ENCODE peak calls at places on chromosomes 5 and 9, in four cellular contexts. E is left lung, V is IMR-90, U is right cardiac atrium. S is an unnamed sample.
A peak's percentile ranks its signal among the peaks of the same experiment; 100 is the strongest.

GRCh38 chr5:82406200-82406773 is 128.1 kb upstream of the RPS23 start:
- DNase-seq in E (no peak), V (peak; percentile 68), U (no peak), S (peak; percentile 93)

GRCh38 chr5:156259618-156260017 is 67.3 kb upstream of the SGCD start:
- DNase-seq in V (no peak), E (no peak), U (no peak), S (no peak)

GRCh38 chr5:150017606-150018005 is 17.1 kb downstream of the HMGXB3 start:
- DNase-seq in V (peak; percentile 66), U (no peak), E (no peak), S (peak; percentile 48)

GRCh38 chr9:78769684-78770083 is 472.8 kb downstream of the PSAT1 start:
- DNase-seq in V (no peak), U (no peak), E (no peak), S (no peak)

GRCh38 chr9:69319324-69320040 is 5.5 kb upstream of the ENTREP1 start:
- DNase-seq in V (no peak), U (no peak), E (no peak), S (no peak)

GRCh38 chr5:62621280-62621679 is 42.7 kb downstream of the LRRC70 start:
- DNase-seq in U (no peak), E (no peak), V (no peak), S (no peak)

GRCh38 chr5:125316913-125317545 is 570.6 kb upstream of the ZNF608 start:
- DNase-seq in V (no peak), E (no peak), U (no peak), S (no peak)

GRCh38 chr9:135479469-135480052 is at the start of gene PPP1R26:
- DNase-seq in V (no peak), U (peak; percentile 79), E (no peak), S (no peak)

GRCh38 chr5:112293587-112293986 is 125.5 kb downstream of the EPB41L4A start:
- DNase-seq in V (no peak), E (no peak), U (no peak), S (no peak)

GRCh38 chr9:69040646-69041045 is 5.1 kb downstream of the FXN start:
- DNase-seq in E (no peak), U (no peak), V (no peak), S (no peak)

GRCh38 chr9:80061096-80061495 is 489.3 kb downstream of the TLE4 start:
- DNase-seq in E (no peak), V (peak; percentile 25), U (no peak), S (peak; percentile 44)

GRCh38 chr5:3597002-3597726 is 1.5 kb downstream of the IRX1 start:
- DNase-seq in U (no peak), V (no peak), E (no peak), S (no peak)

GRCh38 chr9:121360975-121361374 is 9.1 kb downstream of the STOM start:
- DNase-seq in U (no peak), E (no peak), V (peak; percentile 92), S (peak; percentile 83)

GRCh38 chr5:443239-444151 is 519 bp downstream of the EXOC3 start:
- DNase-seq in U (no peak), E (no peak), V (no peak), S (no peak)

GRCh38 chr5:138949988-138950387 is 74.9 kb upstream of the LRRTM2 start:
- DNase-seq in V (no peak), U (no peak), E (no peak), S (no peak)

GRCh38 chr5:28703651-28704260 is 1665.4 kb upstream of the CDH9 start:
- DNase-seq in E (no peak), V (no peak), U (no peak), S (no peak)

GRCh38 chr5:111863801-111864200 is 106.8 kb upstream of the NREP start:
- DNase-seq in U (no peak), E (no peak), V (peak; percentile 56), S (peak; percentile 45)

DNA sequence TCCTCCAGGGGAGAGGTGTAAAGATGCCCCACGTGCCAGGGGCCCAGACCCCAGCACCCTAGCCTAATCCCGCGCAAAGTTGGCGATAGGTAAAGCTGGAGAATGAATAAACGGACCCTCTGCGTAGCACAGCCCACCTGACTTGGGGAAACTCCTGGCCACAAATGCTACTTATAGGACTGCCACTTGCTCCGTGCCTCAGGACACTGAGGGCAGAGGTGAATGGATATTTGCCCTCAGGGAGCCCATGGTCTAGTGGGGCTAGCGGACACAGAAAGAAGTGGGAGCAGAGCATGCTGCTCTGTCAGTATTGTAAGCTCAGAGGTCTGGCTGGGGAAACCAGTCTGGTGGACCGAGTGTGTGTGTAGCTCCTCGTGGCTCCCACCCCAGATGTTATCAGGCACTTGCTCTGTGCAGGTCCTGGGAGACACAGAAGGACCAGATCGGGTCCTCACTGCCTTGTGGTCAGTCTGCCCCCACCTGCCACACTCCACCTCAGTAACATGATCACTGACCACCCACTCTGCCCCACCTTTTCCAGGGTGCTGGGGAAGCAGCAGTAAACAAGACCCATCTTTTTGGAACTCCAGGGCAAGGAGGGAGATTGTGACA is 841 bp downstream of the GRK6 start:
- DNase-seq in V (no peak), U (peak; percentile 30), E (no peak), S (no peak)
- H3K4me1 ChIP-seq in V (peaks cover 13% of the 10 kb centered on the region), U (peaks cover 11% of the 10 kb centered on the region), E (peaks cover 62% of the 10 kb centered on the region), S (peaks cover 12% of the 10 kb centered on the region)

GRCh38 chr9:40909821-40910220 is 218.7 kb downstream of the FOXD4L6 start:
- DNase-seq in V (no peak), E (no peak), U (no peak), S (no peak)

GRCh38 chr9:40913928-40914673 is 214.4 kb downstream of the FOXD4L6 start:
- DNase-seq in E (no peak), U (no peak), V (no peak), S (no peak)

GRCh38 chr9:40913096-40913719 is 215.3 kb downstream of the FOXD4L6 start:
- DNase-seq in V (no peak), E (no peak), U (no peak), S (no peak)

GRCh38 chr9:40911647-40912046 is 216.8 kb downstream of the FOXD4L6 start:
- DNase-seq in U (no peak), E (no peak), V (no peak), S (no peak)

GRCh38 chr9:40914772-40915659 is 213.5 kb downstream of the FOXD4L6 start:
- DNase-seq in E (no peak), V (no peak), U (no peak), S (no peak)
- H3K9me3 ChIP-seq in E (peaks cover 4% of the 10 kb centered on the region), V (peaks cover 56% of the 10 kb centered on the region), U (peaks cover 10% of the 10 kb centered on the region), S (no peaks in the 10 kb centered on the region)

GRCh38 chr9:95088421-95089161 is 228.9 kb downstream of the FANCC start:
- DNase-seq in V (no peak), E (no peak), U (peak; percentile 29), S (peak; percentile 54)
- H3K4me1 ChIP-seq in V (peaks cover 22% of the 10 kb centered on the region), E (peaks cover 35% of the 10 kb centered on the region), U (peaks cover 18% of the 10 kb centered on the region), S (peaks cover 47% of the 10 kb centered on the region)

DNA sequence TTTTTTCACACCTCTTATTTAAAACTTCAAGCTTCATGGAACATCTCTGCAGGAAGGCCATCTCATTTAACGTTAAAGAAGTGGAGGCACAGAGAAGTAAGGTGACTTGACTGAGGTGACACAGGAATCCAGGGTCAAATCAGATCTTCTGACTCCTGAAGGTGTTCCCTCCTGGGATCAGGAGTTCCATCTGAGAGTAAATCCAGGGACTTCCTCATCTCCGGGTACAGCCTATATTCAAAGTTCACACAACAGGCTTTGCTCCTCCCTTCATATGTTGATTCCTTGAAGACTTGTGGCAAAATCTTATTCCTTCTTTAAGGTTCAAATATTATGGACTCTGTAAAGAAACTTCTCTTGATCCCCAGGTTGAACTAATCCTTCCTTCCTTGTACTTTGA is 313.1 kb upstream of the CLINT1 start:
- DNase-seq in V (no peak), U (no peak), E (no peak), S (no peak)
- H3K9me3 ChIP-seq in V (no peaks in the 10 kb centered on the region), U (no peaks in the 10 kb centered on the region), E (no peaks in the 10 kb centered on the region), S (no peaks in the 10 kb centered on the region)

GRCh38 chr5:173093597-173093996 is 37.4 kb downstream of the CREBRF start:
- DNase-seq in V (no peak), U (no peak), E (no peak), S (no peak)

GRCh38 chr5:173094012-173094661 is 38.0 kb downstream of the CREBRF start:
- DNase-seq in E (no peak), V (peak; percentile 94), U (no peak), S (peak; percentile 93)

GRCh38 chr5:173090626-173091025 is 34.5 kb downstream of the CREBRF start:
- DNase-seq in E (no peak), V (no peak), U (no peak), S (no peak)

GRCh38 chr5:173089581-173089980 is 33.4 kb downstream of the CREBRF start:
- DNase-seq in V (no peak), U (no peak), E (no peak), S (no peak)

GRCh38 chr5:173091981-173092380 is 35.8 kb downstream of the CREBRF start:
- DNase-seq in E (no peak), U (no peak), V (no peak), S (no peak)
- H3K4me1 ChIP-seq in E (peaks cover 19% of the 10 kb centered on the region), U (peaks cover 5% of the 10 kb centered on the region), V (peaks cover 6% of the 10 kb centered on the region), S (peaks cover 2% of the 10 kb centered on the region)

DNA sequence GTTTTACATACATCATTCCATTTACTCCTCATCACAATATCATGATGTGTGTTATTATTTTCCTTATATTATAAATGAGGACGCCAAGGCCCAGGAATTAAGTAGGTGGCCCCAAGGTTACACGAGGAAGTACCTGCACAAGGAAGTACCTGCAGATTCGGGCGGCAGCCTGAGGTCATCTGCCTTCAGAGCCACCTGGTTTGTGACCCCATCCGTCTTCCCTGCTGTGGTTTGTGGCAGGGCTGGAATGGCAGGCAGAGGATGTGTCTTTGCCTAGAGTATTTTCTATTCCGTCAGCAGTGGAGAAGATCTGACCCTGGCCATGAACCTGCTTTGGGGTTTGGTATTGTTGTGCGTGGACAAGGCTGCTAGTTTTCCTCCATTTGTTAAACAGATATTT is 59.7 kb downstream of the PDZD2 start:
- DNase-seq in E (no peak), V (no peak), U (no peak), S (no peak)
- H3K9me3 ChIP-seq in E (no peaks in the 10 kb centered on the region), V (no peaks in the 10 kb centered on the region), U (no peaks in the 10 kb centered on the region), S (no peaks in the 10 kb centered on the region)